ENCODE peak calls at places on chromosomes 16 and 17, in four cellular contexts. Y is IMR-90, Q is HepG2, M is K562. P is an unnamed sample.

GRCh38 chr16:81265658-81266451 is 27.4 kb downstream of the BCO1 start:
- DNase-seq in Y (peak), Q (no peak), M (no peak), P (no peak)

GRCh38 chr17:700504-701094 is 14.0 kb downstream of the VPS53 start:
- DNase-seq in Y (peak), Q (no peak), M (peak), P (peak)

GRCh38 chr17:12618557-12618956 is 47.1 kb upstream of the MYOCD start:
- DNase-seq in Y (peak), Q (no peak), M (no peak), P (no peak)

GRCh38 chr17:55577687-55578086 is 66.4 kb upstream of the SMIM36 start:
- DNase-seq in Y (peak), Q (no peak), M (no peak), P (no peak)

GRCh38 chr17:5705081-5705875 is 121.0 kb upstream of the NLRP1 start:
- DNase-seq in Y (peak), Q (no peak), M (peak), P (peak)

GRCh38 chr17:34241062-34241461 is 14.0 kb upstream of the CCL2 start:
- DNase-seq in Y (peak), Q (no peak), M (no peak), P (no peak)

GRCh38 chr16:16861546-16861945 is 482.6 kb downstream of the NPIPA7 start:
- DNase-seq in Y (peak), Q (peak), M (peak), P (peak)

GRCh38 chr17:81543756-81544155 is 8.4 kb downstream of the FAAP100 start:
- DNase-seq in Y (no peak), Q (no peak), M (no peak), P (no peak)

GRCh38 chr17:44918006-44918405 is 2.7 kb upstream of the GFAP start:
- DNase-seq in Y (no peak), Q (no peak), M (no peak), P (no peak)

GRCh38 chr16:80047796-80048649 is 447.5 kb upstream of the MAF start:
- DNase-seq in Y (no peak), Q (no peak), M (no peak), P (no peak)

GRCh38 chr17:6492892-6493674 is 48.8 kb downstream of the PIMREG start:
- DNase-seq in Y (no peak), Q (peak), M (peak), P (peak)

GRCh38 chr17:82563318-82563717 is 43.8 kb downstream of the FOXK2 start:
- DNase-seq in Y (no peak), Q (no peak), M (no peak), P (no peak)

GRCh38 chr16:82810077-82810476 is 183.3 kb downstream of the CDH13 start:
- DNase-seq in Y (no peak), Q (no peak), M (no peak), P (no peak)

GRCh38 chr16:15985144-15985543 is 35.7 kb downstream of the ABCC1 start:
- DNase-seq in Y (no peak), Q (no peak), M (no peak), P (no peak)

GRCh38 chr17:49514374-49514738 is 19.3 kb downstream of the NGFR start:
- DNase-seq in Y (no peak), Q (peak), M (peak), P (peak)

GRCh38 chr17:77282524-77283515 is 142.1 kb downstream of the SEC14L1 start:
- DNase-seq in Y (peak), Q (peak), M (no peak), P (no peak)

GRCh38 chr16:59527206-59527997 is 793.3 kb upstream of the GOT2 start:
- DNase-seq in Y (peak), Q (no peak), M (no peak), P (peak)

GRCh38 chr17:75238684-75239191 is 22.7 kb downstream of the GGA3 start:
- DNase-seq in Y (peak), Q (peak), M (peak), P (peak)

GRCh38 chr17:46020998-46021397 is 21.9 kb downstream of the STH start:
- DNase-seq in Y (no peak), Q (no peak), M (no peak), P (no peak)

GRCh38 chr16:2707368-2708289 is 12.4 kb downstream of the PRSS27 start:
- DNase-seq in Y (no peak), Q (no peak), M (no peak), P (no peak)

DNA sequence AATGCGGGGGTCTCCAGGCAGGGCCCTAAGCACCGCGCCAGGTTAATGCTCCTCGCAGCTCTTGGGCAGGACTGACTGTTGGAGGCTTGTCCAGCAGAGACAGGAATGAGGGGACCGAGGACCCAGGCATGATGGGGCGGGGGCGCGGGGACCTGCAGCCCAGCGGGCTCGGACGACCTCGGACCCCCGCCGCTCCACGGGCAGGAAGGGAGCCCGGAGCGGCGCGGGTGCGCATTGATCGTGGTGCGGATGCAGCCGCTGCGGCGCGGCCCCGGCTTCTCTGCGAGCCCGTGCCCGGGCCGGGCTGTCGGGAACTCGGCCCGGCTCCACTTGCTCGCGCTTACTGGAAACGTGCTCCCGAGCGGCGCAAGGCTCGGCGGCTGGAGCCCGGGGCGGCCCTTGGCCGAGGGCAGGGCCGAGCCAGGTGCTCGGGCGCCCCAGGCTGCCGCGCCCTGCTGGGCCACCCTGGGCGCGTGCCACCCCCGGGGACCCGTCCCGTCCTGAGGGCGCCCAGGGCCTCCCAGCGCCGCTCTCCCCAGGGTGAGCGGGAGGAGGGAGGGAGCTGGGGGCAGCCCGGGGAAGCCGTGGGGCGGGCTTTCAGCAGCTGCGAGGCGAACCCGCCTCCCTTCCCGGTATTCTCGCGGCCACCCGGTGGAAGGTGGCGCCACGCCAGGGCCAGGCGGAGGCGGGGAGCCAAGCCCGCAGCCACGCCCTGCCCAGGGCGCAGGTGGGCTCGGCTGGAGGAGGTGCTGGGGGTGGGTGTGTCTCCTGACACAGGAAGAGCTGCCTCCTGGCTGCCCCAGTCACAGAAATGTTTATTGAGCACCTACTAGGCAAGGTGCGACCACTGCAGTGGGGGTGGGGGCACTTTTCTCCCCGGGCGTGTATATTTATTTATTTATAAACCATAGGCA is 45.9 kb downstream of the SOCS3 start:
- DNase-seq in Y (peak), Q (peak), M (peak), P (peak)
- TF ChIP-seq MAZ in Y (peak), Q (no peak), M (peak), P (no peak)

DNA sequence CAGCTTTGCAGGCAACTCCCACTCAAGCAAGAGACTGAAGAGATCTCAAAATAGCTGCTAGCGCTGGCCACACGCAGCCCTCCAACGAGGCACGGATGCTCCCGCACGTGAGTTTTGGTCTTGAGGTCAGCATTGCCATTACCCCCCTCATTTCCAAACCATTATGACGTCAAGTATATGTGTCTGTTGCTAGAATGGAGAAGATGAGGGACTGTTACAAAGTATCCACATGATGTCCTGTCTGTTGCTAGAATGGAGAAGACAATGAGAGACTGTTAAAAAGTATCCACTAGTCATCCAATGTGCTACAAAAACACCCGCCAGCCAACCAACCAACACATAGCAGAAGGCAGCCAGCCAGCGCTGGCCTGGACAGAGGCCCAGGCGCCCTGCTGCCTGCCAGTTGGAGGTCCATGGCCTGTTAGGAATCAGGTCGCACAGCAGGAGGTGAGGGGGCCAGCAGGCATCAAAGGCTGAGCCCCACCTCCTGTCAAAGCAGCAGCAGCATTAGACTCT is 24.8 kb downstream of the KLHDC4 start:
- DNase-seq in Y (peak), Q (no peak), M (no peak), P (no peak)
- TF ChIP-seq MAZ in Y (no peak), Q (no peak), M (no peak), P (no peak)

DNA sequence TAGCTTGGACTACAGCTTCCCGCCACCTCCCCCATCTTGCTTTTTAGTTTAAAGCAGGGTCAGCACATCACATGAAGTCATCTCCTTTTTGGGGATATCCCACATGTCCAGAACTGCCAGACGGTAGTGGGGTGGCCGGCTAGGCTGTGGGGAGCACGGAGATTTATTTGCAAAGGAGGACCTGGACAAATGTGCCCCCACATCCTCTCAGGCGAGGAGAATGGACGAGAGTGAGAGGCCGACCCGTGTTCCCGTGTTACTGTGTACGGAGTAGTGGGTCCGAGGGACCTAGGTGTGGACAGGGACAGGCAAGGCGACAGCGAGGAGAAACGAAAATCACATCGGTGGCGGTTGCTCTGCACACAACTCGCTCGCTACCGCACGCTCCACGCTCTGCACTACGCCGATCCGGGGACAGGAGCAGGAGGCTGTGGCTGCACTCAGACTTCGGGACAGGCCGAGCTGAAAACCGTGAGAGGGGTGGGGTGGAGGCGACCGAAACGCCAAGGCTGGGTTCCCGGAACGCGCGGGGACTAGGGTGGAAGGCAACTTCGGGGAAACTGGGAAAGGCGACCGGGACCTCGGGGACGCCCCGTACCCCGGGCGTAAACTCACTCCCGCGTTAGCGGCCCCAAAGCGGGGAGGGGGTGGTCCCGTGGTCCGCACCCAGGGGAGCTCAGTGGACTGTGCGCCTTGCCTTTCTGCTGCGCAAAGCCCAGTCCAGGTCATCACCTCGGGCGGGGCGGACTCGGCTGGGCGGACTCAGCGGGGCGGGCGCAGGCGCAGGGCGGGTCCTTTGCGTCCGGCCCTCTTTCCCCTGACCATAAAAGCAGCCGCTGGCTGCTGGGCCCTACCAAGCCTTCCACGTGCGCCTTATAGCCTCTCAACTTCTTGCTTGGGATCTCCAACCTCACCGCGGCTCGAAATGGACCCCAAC is at the start of gene MT1A:
- DNase-seq in Y (peak), Q (peak), M (peak), P (peak)
- TF ChIP-seq MAZ in Y (no peak), Q (no peak), M (no peak), P (no peak)

DNA sequence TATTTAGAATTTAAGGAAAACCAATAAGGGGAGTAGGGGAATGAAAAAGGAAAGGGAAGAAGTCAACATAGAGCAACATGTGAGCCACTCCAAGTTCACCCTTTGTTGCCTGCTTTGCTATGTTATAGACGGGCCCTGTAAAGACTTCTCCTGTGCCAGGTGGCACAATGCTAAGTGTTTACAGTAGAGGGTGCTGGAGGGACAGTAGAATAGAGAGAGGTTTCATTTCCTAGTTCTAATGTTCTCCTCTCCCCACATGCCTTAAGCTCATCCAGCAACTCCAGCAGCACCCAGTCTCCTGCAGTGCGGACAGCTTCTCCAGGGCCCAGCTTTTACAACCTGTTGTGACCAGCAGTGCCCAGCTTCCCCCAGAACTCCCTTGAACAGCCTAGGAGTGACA is 468.0 kb downstream of the HS3ST3B1 start:
- DNase-seq in Y (no peak), Q (no peak), M (no peak), P (no peak)
- TF ChIP-seq MAZ in Y (no peak), Q (no peak), M (no peak), P (no peak)

GRCh38 chr17:19384723-19385391 is 2.1 kb downstream of the MFAP4 start:
- DNase-seq in Y (peak), Q (no peak), M (peak), P (no peak)

GRCh38 chr17:19386276-19386863 is 620 bp downstream of the MFAP4 start:
- DNase-seq in Y (peak), Q (no peak), M (no peak), P (peak)

GRCh38 chr17:19381741-19382444 is 3.6 kb downstream of the MAPK7 start:
- DNase-seq in Y (no peak), Q (no peak), M (no peak), P (no peak)

GRCh38 chr17:19382581-19383444 is 4.2 kb downstream of the MFAP4 start:
- DNase-seq in Y (no peak), Q (no peak), M (no peak), P (no peak)

GRCh38 chr17:19383681-19384470 is 3.1 kb downstream of the MFAP4 start:
- DNase-seq in Y (peak), Q (no peak), M (no peak), P (no peak)
- TF ChIP-seq MAZ in Y (no peak), Q (no peak), M (no peak), P (no peak)

GRCh38 chr17:40479754-40480480 is 21.5 kb downstream of the TNS4 start:
- DNase-seq in Y (no peak), Q (no peak), M (no peak), P (peak)
- TF ChIP-seq MAZ in Y (no peak), Q (no peak), M (no peak), P (no peak)

GRCh38 chr16:35148748-35149147 is 1689.3 kb downstream of the TP53TG3F start:
- DNase-seq in Y (no peak), Q (no peak), M (no peak), P (no peak)

GRCh38 chr16:35146723-35147458 is 1687.5 kb downstream of the TP53TG3F start:
- DNase-seq in Y (no peak), Q (no peak), M (no peak), P (no peak)

GRCh38 chr16:35146031-35146710 is 1686.8 kb downstream of the TP53TG3F start:
- DNase-seq in Y (no peak), Q (no peak), M (no peak), P (no peak)

GRCh38 chr16:35149550-35149949 is 1690.1 kb downstream of the TP53TG3F start:
- DNase-seq in Y (no peak), Q (no peak), M (no peak), P (no peak)

GRCh38 chr16:35147556-35148504 is 1688.4 kb downstream of the TP53TG3F start:
- DNase-seq in Y (no peak), Q (no peak), M (no peak), P (no peak)
- TF ChIP-seq MAZ in Y (no peak), Q (no peak), M (no peak), P (no peak)

DNA sequence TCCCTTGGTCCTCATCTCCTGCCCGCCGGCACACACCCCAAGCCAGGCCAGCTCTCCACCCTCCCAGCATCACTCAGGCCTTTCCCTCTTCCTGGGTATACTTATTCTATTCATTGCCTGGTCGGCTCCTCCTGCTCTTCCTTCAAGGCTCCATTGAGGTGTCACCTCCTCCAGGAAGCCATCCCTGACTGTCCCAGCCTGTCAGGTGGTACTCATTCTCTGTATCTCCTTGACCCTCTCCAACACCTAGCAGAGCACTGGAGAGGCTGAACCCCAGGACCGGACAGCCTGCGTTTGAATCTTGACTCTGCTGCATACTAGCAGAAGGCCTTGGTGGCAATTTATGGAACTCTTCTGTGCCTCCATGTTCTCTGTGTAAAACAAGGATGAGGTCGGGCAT is 428 bp upstream of the TNFRSF13B start:
- DNase-seq in Y (no peak), Q (no peak), M (no peak), P (no peak)
- TF ChIP-seq MAZ in Y (no peak), Q (no peak), M (no peak), P (no peak)

GRCh38 chr17:70520447-70520846 is 351.1 kb downstream of the KCNJ2 start:
- DNase-seq in Y (no peak), Q (no peak), M (no peak), P (no peak)
- TF ChIP-seq MAZ in Y (no peak), Q (no peak), M (no peak), P (no peak)

GRCh38 chr16:1351582-1352362 is at the start of the genes GNPTG and TSR3:
- DNase-seq in Y (peak), Q (peak), M (peak), P (peak)

GRCh38 chr16:1349351-1349750 is 2.3 kb downstream of the TSR3 start:
- DNase-seq in Y (no peak), Q (no peak), M (no peak), P (no peak)

GRCh38 chr16:1350691-1351090 is 987 bp downstream of the TSR3 start:
- DNase-seq in Y (no peak), Q (no peak), M (no peak), P (no peak)

GRCh38 chr16:1349951-1350350 is 1.7 kb downstream of the TSR3 start:
- DNase-seq in Y (no peak), Q (no peak), M (no peak), P (no peak)

GRCh38 chr16:1351215-1351581 is 480 bp downstream of the TSR3 start:
- DNase-seq in Y (no peak), Q (no peak), M (no peak), P (no peak)
- TF ChIP-seq MAZ in Y (no peak), Q (no peak), M (no peak), P (no peak)